ENCODE peak calls at places on chromosome 4, in four cellular contexts. F, B, E and S are unnamed samples.

GRCh38 chr4:89254847-89255246 is 52.8 kb downstream of the GPRIN3 start:
- DNase-seq in F (peak), B (peak), E (peak), S (peak)

GRCh38 chr4:76206222-76206942 is 7.2 kb downstream of the SCARB2 start:
- DNase-seq in F (no peak), B (no peak), E (no peak), S (no peak)

GRCh38 chr4:42633605-42634388 is 23.1 kb downstream of the ATP8A1 start:
- DNase-seq in F (no peak), B (no peak), E (no peak), S (no peak)

GRCh38 chr4:98516042-98516440 is 142.4 kb downstream of the TSPAN5 start:
- DNase-seq in F (no peak), B (peak), E (no peak), S (no peak)

GRCh38 chr4:176425035-176425434 is 105.3 kb downstream of the SPCS3 start:
- DNase-seq in F (no peak), B (peak), E (no peak), S (no peak)

GRCh38 chr4:37561803-37562207 is 124.4 kb downstream of the RELL1 start:
- DNase-seq in F (no peak), B (peak), E (peak), S (no peak)

GRCh38 chr4:103074598-103075434 is 1.7 kb downstream of the SLC9B2 start:
- DNase-seq in F (no peak), B (no peak), E (no peak), S (peak)

GRCh38 chr4:80077639-80078038 is 4.6 kb upstream of the ANTXR2 start:
- DNase-seq in F (no peak), B (no peak), E (no peak), S (no peak)

GRCh38 chr4:144899393-144899792 is 198.6 kb downstream of the ANAPC10 start:
- DNase-seq in F (no peak), B (no peak), E (no peak), S (no peak)

GRCh38 chr4:155787113-155787710 is 28.4 kb downstream of the GUCY1B1 start:
- DNase-seq in F (peak), B (peak), E (peak), S (peak)

GRCh38 chr4:119139822-119140252 is 4.2 kb downstream of the MYOZ2 start:
- DNase-seq in F (no peak), B (no peak), E (no peak), S (peak)

GRCh38 chr4:146059865-146060264 is 115.7 kb upstream of the LSM6 start:
- DNase-seq in F (no peak), B (no peak), E (no peak), S (no peak)

GRCh38 chr4:172997217-172997609 is 171.4 kb upstream of the GALNT7 start:
- DNase-seq in F (no peak), B (no peak), E (no peak), S (no peak)

GRCh38 chr4:112944006-112944405 is 105.4 kb upstream of the ANK2 start:
- DNase-seq in F (no peak), B (no peak), E (no peak), S (no peak)

GRCh38 chr4:60216752-60217151 is 983.4 kb upstream of the ADGRL3 start:
- DNase-seq in F (no peak), B (peak), E (no peak), S (no peak)

GRCh38 chr4:155629183-155629825 is 37.3 kb upstream of the GUCY1A1 start:
- DNase-seq in F (no peak), B (peak), E (peak), S (no peak)

GRCh38 chr4:6681191-6681590 is 12.5 kb upstream of the S100P start:
- DNase-seq in F (no peak), B (no peak), E (no peak), S (no peak)

GRCh38 chr4:68267433-68267944 is 22.0 kb upstream of the TMPRSS11B start:
- DNase-seq in F (no peak), B (peak), E (no peak), S (no peak)

GRCh38 chr4:150973626-150974250 is 41.3 kb downstream of the LRBA start:
- DNase-seq in F (no peak), B (no peak), E (peak), S (no peak)